ENCODE peak calls at places on chromosomes 1 and 21, in seven cellular contexts. One of them, this sample, is unnamed.

GRCh38 chr1:28860332-28861073 is 48.5 kb downstream of the OPRD1 start:
- DNase-seq in AG08396: no peak
- DNase-seq in Ammon's horn: no peak
- DNase-seq in ACHN: peak
- DNase-seq in activated CD4-positive, alpha-beta T cell treated with anti-CD3 and anti-CD28 coated beads, Interleukin-2, amount 50 U/mL, for 1 hour: no peak
- DNase-seq in neural crest cell: no peak
- DNase-seq in thoracic aorta: no peak
- DNase-seq in this sample: no peak

GRCh38 chr1:32063261-32063681 is 9.5 kb upstream of the TMEM39B start:
- DNase-seq in AG08396: peak
- DNase-seq in Ammon's horn: peak
- DNase-seq in ACHN: peak
- DNase-seq in activated CD4-positive, alpha-beta T cell treated with anti-CD3 and anti-CD28 coated beads, Interleukin-2, amount 50 U/mL, for 1 hour: no peak
- DNase-seq in neural crest cell: no peak
- DNase-seq in thoracic aorta: no peak
- DNase-seq in this sample: peak

GRCh38 chr1:153677718-153678518 is 570 bp upstream of the NPR1 start:
- DNase-seq in AG08396: peak
- DNase-seq in Ammon's horn: peak
- DNase-seq in ACHN: peak
- DNase-seq in activated CD4-positive, alpha-beta T cell treated with anti-CD3 and anti-CD28 coated beads, Interleukin-2, amount 50 U/mL, for 1 hour: peak
- DNase-seq in neural crest cell: peak
- DNase-seq in thoracic aorta: no peak
- DNase-seq in this sample: peak

GRCh38 chr1:36093919-36094318 is 5.2 kb downstream of the ADPRS start:
- DNase-seq in AG08396: no peak
- DNase-seq in Ammon's horn: peak
- DNase-seq in ACHN: no peak
- DNase-seq in activated CD4-positive, alpha-beta T cell treated with anti-CD3 and anti-CD28 coated beads, Interleukin-2, amount 50 U/mL, for 1 hour: no peak
- DNase-seq in neural crest cell: no peak
- DNase-seq in thoracic aorta: no peak
- DNase-seq in this sample: no peak

GRCh38 chr1:205709059-205709398 is 28.7 kb upstream of the SLC45A3 start:
- DNase-seq in AG08396: peak
- DNase-seq in Ammon's horn: no peak
- DNase-seq in ACHN: peak
- DNase-seq in activated CD4-positive, alpha-beta T cell treated with anti-CD3 and anti-CD28 coated beads, Interleukin-2, amount 50 U/mL, for 1 hour: no peak
- DNase-seq in neural crest cell: no peak
- DNase-seq in thoracic aorta: no peak
- DNase-seq in this sample: no peak

GRCh38 chr1:89552481-89553194 is 28.0 kb downstream of the LRRC8B start:
- DNase-seq in AG08396: no peak
- DNase-seq in Ammon's horn: peak
- DNase-seq in ACHN: peak
- DNase-seq in activated CD4-positive, alpha-beta T cell treated with anti-CD3 and anti-CD28 coated beads, Interleukin-2, amount 50 U/mL, for 1 hour: no peak
- DNase-seq in neural crest cell: no peak
- DNase-seq in thoracic aorta: no peak
- DNase-seq in this sample: no peak

GRCh38 chr1:27575861-27576331 is 28.0 kb downstream of the AHDC1 start:
- DNase-seq in AG08396: peak
- DNase-seq in Ammon's horn: no peak
- DNase-seq in ACHN: peak
- DNase-seq in activated CD4-positive, alpha-beta T cell treated with anti-CD3 and anti-CD28 coated beads, Interleukin-2, amount 50 U/mL, for 1 hour: no peak
- DNase-seq in neural crest cell: no peak
- DNase-seq in thoracic aorta: no peak
- DNase-seq in this sample: no peak

GRCh38 chr1:116945421-116945820 is 35.7 kb downstream of the PTGFRN start:
- DNase-seq in AG08396: no peak
- DNase-seq in Ammon's horn: no peak
- DNase-seq in ACHN: no peak
- DNase-seq in activated CD4-positive, alpha-beta T cell treated with anti-CD3 and anti-CD28 coated beads, Interleukin-2, amount 50 U/mL, for 1 hour: no peak
- DNase-seq in neural crest cell: no peak
- DNase-seq in thoracic aorta: no peak
- DNase-seq in this sample: no peak

GRCh38 chr1:198535631-198536030 is 4.8 kb downstream of the ATP6V1G3 start:
- DNase-seq in AG08396: no peak
- DNase-seq in Ammon's horn: no peak
- DNase-seq in ACHN: no peak
- DNase-seq in activated CD4-positive, alpha-beta T cell treated with anti-CD3 and anti-CD28 coated beads, Interleukin-2, amount 50 U/mL, for 1 hour: no peak
- DNase-seq in neural crest cell: no peak
- DNase-seq in thoracic aorta: no peak
- DNase-seq in this sample: no peak

GRCh38 chr1:20682571-20683236 is 21.5 kb upstream of the DDOST start:
- DNase-seq in AG08396: no peak
- DNase-seq in Ammon's horn: peak
- DNase-seq in ACHN: no peak
- DNase-seq in activated CD4-positive, alpha-beta T cell treated with anti-CD3 and anti-CD28 coated beads, Interleukin-2, amount 50 U/mL, for 1 hour: no peak
- DNase-seq in neural crest cell: no peak
- DNase-seq in thoracic aorta: no peak
- DNase-seq in this sample: peak

GRCh38 chr1:17009706-17010105 is 2.0 kb downstream of the ATP13A2 start:
- DNase-seq in AG08396: peak
- DNase-seq in Ammon's horn: no peak
- DNase-seq in ACHN: no peak
- DNase-seq in activated CD4-positive, alpha-beta T cell treated with anti-CD3 and anti-CD28 coated beads, Interleukin-2, amount 50 U/mL, for 1 hour: no peak
- DNase-seq in neural crest cell: no peak
- DNase-seq in thoracic aorta: no peak
- DNase-seq in this sample: no peak

GRCh38 chr1:202124107-202124506 is 1.4 kb downstream of the GPR37L1 start:
- DNase-seq in AG08396: no peak
- DNase-seq in Ammon's horn: no peak
- DNase-seq in ACHN: no peak
- DNase-seq in activated CD4-positive, alpha-beta T cell treated with anti-CD3 and anti-CD28 coated beads, Interleukin-2, amount 50 U/mL, for 1 hour: no peak
- DNase-seq in neural crest cell: no peak
- DNase-seq in thoracic aorta: no peak
- DNase-seq in this sample: no peak

GRCh38 chr1:53341961-53342707 is 14.3 kb upstream of the LRP8 start:
- DNase-seq in AG08396: no peak
- DNase-seq in Ammon's horn: no peak
- DNase-seq in ACHN: no peak
- DNase-seq in activated CD4-positive, alpha-beta T cell treated with anti-CD3 and anti-CD28 coated beads, Interleukin-2, amount 50 U/mL, for 1 hour: no peak
- DNase-seq in neural crest cell: no peak
- DNase-seq in thoracic aorta: no peak
- DNase-seq in this sample: no peak

GRCh38 chr1:161930064-161930463 is 93.6 kb downstream of the OLFML2B start:
- DNase-seq in AG08396: no peak
- DNase-seq in Ammon's horn: no peak
- DNase-seq in ACHN: no peak
- DNase-seq in activated CD4-positive, alpha-beta T cell treated with anti-CD3 and anti-CD28 coated beads, Interleukin-2, amount 50 U/mL, for 1 hour: no peak
- DNase-seq in neural crest cell: no peak
- DNase-seq in thoracic aorta: no peak
- DNase-seq in this sample: no peak

GRCh38 chr1:147201276-147201675 is 23.9 kb downstream of the FMO5 start:
- DNase-seq in AG08396: no peak
- DNase-seq in Ammon's horn: no peak
- DNase-seq in ACHN: peak
- DNase-seq in activated CD4-positive, alpha-beta T cell treated with anti-CD3 and anti-CD28 coated beads, Interleukin-2, amount 50 U/mL, for 1 hour: no peak
- DNase-seq in neural crest cell: no peak
- DNase-seq in thoracic aorta: no peak
- DNase-seq in this sample: no peak

GRCh38 chr1:151364996-151365395 is 7.5 kb downstream of the SELENBP1 start:
- DNase-seq in AG08396: no peak
- DNase-seq in Ammon's horn: no peak
- DNase-seq in ACHN: no peak
- DNase-seq in activated CD4-positive, alpha-beta T cell treated with anti-CD3 and anti-CD28 coated beads, Interleukin-2, amount 50 U/mL, for 1 hour: no peak
- DNase-seq in neural crest cell: no peak
- DNase-seq in thoracic aorta: no peak
- DNase-seq in this sample: no peak

GRCh38 chr1:203083463-203083921 is 2.3 kb downstream of the MYOG start:
- DNase-seq in AG08396: no peak
- DNase-seq in Ammon's horn: no peak
- DNase-seq in ACHN: no peak
- DNase-seq in activated CD4-positive, alpha-beta T cell treated with anti-CD3 and anti-CD28 coated beads, Interleukin-2, amount 50 U/mL, for 1 hour: no peak
- DNase-seq in neural crest cell: no peak
- DNase-seq in thoracic aorta: no peak
- DNase-seq in this sample: no peak

GRCh38 chr1:36352141-36352909 is 28.9 kb upstream of the EVA1B start:
- DNase-seq in AG08396: no peak
- DNase-seq in Ammon's horn: no peak
- DNase-seq in ACHN: peak
- DNase-seq in activated CD4-positive, alpha-beta T cell treated with anti-CD3 and anti-CD28 coated beads, Interleukin-2, amount 50 U/mL, for 1 hour: no peak
- DNase-seq in neural crest cell: no peak
- DNase-seq in thoracic aorta: no peak
- DNase-seq in this sample: no peak

GRCh38 chr1:207579436-207579799 is 65.5 kb upstream of the CR1L start:
- DNase-seq in AG08396: peak
- DNase-seq in Ammon's horn: peak
- DNase-seq in ACHN: peak
- DNase-seq in activated CD4-positive, alpha-beta T cell treated with anti-CD3 and anti-CD28 coated beads, Interleukin-2, amount 50 U/mL, for 1 hour: peak
- DNase-seq in neural crest cell: peak
- DNase-seq in thoracic aorta: no peak
- DNase-seq in this sample: no peak

GRCh38 chr21:43299441-43300277 is 127.3 kb downstream of the SIK1 start:
- DNase-seq in AG08396: no peak
- DNase-seq in Ammon's horn: no peak
- DNase-seq in ACHN: no peak
- DNase-seq in activated CD4-positive, alpha-beta T cell treated with anti-CD3 and anti-CD28 coated beads, Interleukin-2, amount 50 U/mL, for 1 hour: no peak
- DNase-seq in neural crest cell: no peak
- DNase-seq in thoracic aorta: no peak
- DNase-seq in this sample: no peak

GRCh38 chr1:161440312-161440894 is 64.9 kb upstream of the FCGR2A start:
- DNase-seq in AG08396: peak
- DNase-seq in Ammon's horn: peak
- DNase-seq in ACHN: peak
- DNase-seq in activated CD4-positive, alpha-beta T cell treated with anti-CD3 and anti-CD28 coated beads, Interleukin-2, amount 50 U/mL, for 1 hour: peak
- DNase-seq in neural crest cell: peak
- DNase-seq in thoracic aorta: no peak
- DNase-seq in this sample: peak

GRCh38 chr1:152228831-152229230 is 4.8 kb upstream of the HRNR start:
- DNase-seq in AG08396: no peak
- DNase-seq in Ammon's horn: no peak
- DNase-seq in ACHN: no peak
- DNase-seq in activated CD4-positive, alpha-beta T cell treated with anti-CD3 and anti-CD28 coated beads, Interleukin-2, amount 50 U/mL, for 1 hour: no peak
- DNase-seq in neural crest cell: no peak
- DNase-seq in thoracic aorta: no peak
- DNase-seq in this sample: no peak

GRCh38 chr1:204971700-204972336 is 71.2 kb upstream of the CNTN2 start:
- DNase-seq in AG08396: peak
- DNase-seq in Ammon's horn: no peak
- DNase-seq in ACHN: peak
- DNase-seq in activated CD4-positive, alpha-beta T cell treated with anti-CD3 and anti-CD28 coated beads, Interleukin-2, amount 50 U/mL, for 1 hour: no peak
- DNase-seq in neural crest cell: no peak
- DNase-seq in thoracic aorta: no peak
- DNase-seq in this sample: no peak

GRCh38 chr1:110150330-110151174 is at the start of gene SLC6A17:
- DNase-seq in AG08396: peak
- DNase-seq in Ammon's horn: peak
- DNase-seq in ACHN: peak
- DNase-seq in activated CD4-positive, alpha-beta T cell treated with anti-CD3 and anti-CD28 coated beads, Interleukin-2, amount 50 U/mL, for 1 hour: no peak
- DNase-seq in neural crest cell: peak
- DNase-seq in thoracic aorta: no peak
- DNase-seq in this sample: peak

GRCh38 chr1:50105430-50105829 is 3.3 kb upstream of the ELAVL4 start:
- DNase-seq in AG08396: no peak
- DNase-seq in Ammon's horn: no peak
- DNase-seq in ACHN: no peak
- DNase-seq in activated CD4-positive, alpha-beta T cell treated with anti-CD3 and anti-CD28 coated beads, Interleukin-2, amount 50 U/mL, for 1 hour: no peak
- DNase-seq in neural crest cell: no peak
- DNase-seq in thoracic aorta: no peak
- DNase-seq in this sample: no peak

GRCh38 chr1:94927405-94928175 is 680 bp upstream of the CNN3 start:
- DNase-seq in AG08396: peak
- DNase-seq in Ammon's horn: peak
- DNase-seq in ACHN: peak
- DNase-seq in activated CD4-positive, alpha-beta T cell treated with anti-CD3 and anti-CD28 coated beads, Interleukin-2, amount 50 U/mL, for 1 hour: no peak
- DNase-seq in neural crest cell: no peak
- DNase-seq in thoracic aorta: no peak
- DNase-seq in this sample: peak

GRCh38 chr1:248622491-248623106 is 12.3 kb downstream of the OR2T11 start:
- DNase-seq in AG08396: peak
- DNase-seq in Ammon's horn: peak
- DNase-seq in ACHN: peak
- DNase-seq in activated CD4-positive, alpha-beta T cell treated with anti-CD3 and anti-CD28 coated beads, Interleukin-2, amount 50 U/mL, for 1 hour: no peak
- DNase-seq in neural crest cell: no peak
- DNase-seq in thoracic aorta: no peak
- DNase-seq in this sample: peak

GRCh38 chr21:40422851-40423635 is 423.9 kb downstream of the DSCAM start:
- DNase-seq in AG08396: no peak
- DNase-seq in Ammon's horn: no peak
- DNase-seq in ACHN: no peak
- DNase-seq in activated CD4-positive, alpha-beta T cell treated with anti-CD3 and anti-CD28 coated beads, Interleukin-2, amount 50 U/mL, for 1 hour: no peak
- DNase-seq in neural crest cell: no peak
- DNase-seq in thoracic aorta: no peak
- DNase-seq in this sample: no peak